ENCODE peak calls at places on chromosomes 7 and 10, in ten cellular contexts. J is A549; E is activated T-helper 1 cell treated with Interleukin-2 at 50 U/mL for 16 hours; O is CD8-positive, alpha-beta T cell; Z is substantia nigra; B is fibroblast of the conjunctiva; Y is epithelial cell of proximal tubule; N is NCI-H2081; I is OCI-LY7; T is SW480. D is an unnamed sample.

GRCh38 chr7:156634117-156634516 is 6.5 kb upstream of the RNF32 start:
- DNase-seq in J (no peak), E (no peak), O (no peak), Z (no peak), B (no peak), Y (no peak), N (no peak), I (no peak), T (no peak), D (no peak)

GRCh38 chr7:47266131-47266706 is 315.7 kb downstream of the TNS3 start:
- DNase-seq in J (peak; percentile 66), E (no peak), O (no peak), Z (peak; percentile 15), B (peak; percentile 68), Y (peak; percentile 43), N (peak; percentile 69), I (peak; percentile 67), T (peak; percentile 86), D (peak; percentile 52)

GRCh38 chr10:59908808-59909143 is 2.4 kb upstream of the CCDC6 start:
- DNase-seq in J (no peak), E (no peak), O (no peak), Z (no peak), B (no peak), Y (no peak), N (no peak), I (no peak), T (no peak), D (no peak)

GRCh38 chr10:27369832-27370231 is 129.2 kb upstream of the ACBD5 start:
- DNase-seq in J (peak; percentile 12), E (no peak), O (no peak), Z (no peak), B (no peak), Y (no peak), N (no peak), I (peak; percentile 27), T (peak; percentile 5), D (no peak)

GRCh38 chr10:49419005-49419404 is 23.1 kb upstream of the DRGX start:
- DNase-seq in J (no peak), E (no peak), O (no peak), Z (no peak), B (no peak), Y (no peak), N (no peak), I (no peak), T (no peak), D (no peak)

GRCh38 chr10:59181668-59182067 is 5.2 kb downstream of the PHYHIPL start:
- DNase-seq in J (peak; percentile 83), E (no peak), O (no peak), Z (peak; percentile 38), B (peak; percentile 51), Y (peak; percentile 59), N (peak; percentile 56), I (peak; percentile 24), T (peak; percentile 80), D (peak; percentile 43)

GRCh38 chr10:22702348-22702747 is 12.0 kb downstream of the PIP4K2A start:
- DNase-seq in J (no peak), E (no peak), O (no peak), Z (no peak), B (no peak), Y (no peak), N (no peak), I (no peak), T (no peak), D (no peak)

GRCh38 chr7:125572414-125572813 is 642.8 kb upstream of the POT1 start:
- DNase-seq in J (no peak), E (no peak), O (no peak), Z (no peak), B (no peak), Y (no peak), N (no peak), I (no peak), T (no peak), D (no peak)

GRCh38 chr7:92648082-92648481 is 57.9 kb upstream of the FAM133B start:
- DNase-seq in J (no peak), E (no peak), O (no peak), Z (no peak), B (no peak), Y (no peak), N (no peak), I (no peak), T (no peak), D (no peak)

GRCh38 chr10:13788320-13788600 is 201.5 kb downstream of the PRPF18 start:
- DNase-seq in J (no peak), E (no peak), O (no peak), Z (no peak), B (no peak), Y (no peak), N (no peak), I (no peak), T (no peak), D (no peak)

GRCh38 chr7:22487978-22488642 is 11.9 kb downstream of the STEAP1B start:
- DNase-seq in J (no peak), E (no peak), O (no peak), Z (no peak), B (no peak), Y (no peak), N (no peak), I (no peak), T (no peak), D (no peak)

GRCh38 chr7:149642579-149642978 is 130.8 kb downstream of the ZNF467 start:
- DNase-seq in J (no peak), E (no peak), O (no peak), Z (no peak), B (no peak), Y (no peak), N (no peak), I (no peak), T (no peak), D (no peak)

GRCh38 chr10:60353519-60354258 is 36.0 kb downstream of the ANK3 start:
- DNase-seq in J (no peak), E (no peak), O (no peak), Z (peak; percentile 79), B (peak; percentile 43), Y (peak; percentile 43), N (peak; percentile 7), I (no peak), T (no peak), D (no peak)

GRCh38 chr10:4068255-4069028 is 283.4 kb upstream of the KLF6 start:
- DNase-seq in J (no peak), E (no peak), O (no peak), Z (no peak), B (no peak), Y (no peak), N (no peak), I (no peak), T (no peak), D (no peak)

GRCh38 chr10:10133271-10133670 is 884.4 kb upstream of the CELF2 start:
- DNase-seq in J (no peak), E (no peak), O (no peak), Z (no peak), B (no peak), Y (no peak), N (no peak), I (no peak), T (no peak), D (no peak)

GRCh38 chr10:68553138-68553537 is 7.0 kb upstream of the TET1 start:
- DNase-seq in J (no peak), E (no peak), O (no peak), Z (no peak), B (no peak), Y (no peak), N (no peak), I (no peak), T (no peak), D (no peak)

GRCh38 chr10:121640276-121640675 is 42.0 kb upstream of the FGFR2 start:
- DNase-seq in J (no peak), E (no peak), O (no peak), Z (no peak), B (no peak), Y (no peak), N (no peak), I (no peak), T (no peak), D (no peak)

GRCh38 chr7:98221611-98222532 is 10.6 kb downstream of the BHLHA15 start:
- DNase-seq in J (no peak), E (no peak), O (no peak), Z (no peak), B (no peak), Y (no peak), N (no peak), I (no peak), T (no peak), D (no peak)

GRCh38 chr10:14513061-14513460 is 182.3 kb upstream of the FRMD4A start:
- DNase-seq in J (no peak), E (no peak), O (no peak), Z (no peak), B (no peak), Y (no peak), N (no peak), I (no peak), T (no peak), D (no peak)

GRCh38 chr7:28581351-28581750 is 169.0 kb downstream of the CREB5 start:
- DNase-seq in J (no peak), E (no peak), O (no peak), Z (no peak), B (no peak), Y (no peak), N (no peak), I (no peak), T (no peak), D (no peak)

GRCh38 chr10:28841625-28842024 is 164.3 kb downstream of the BAMBI start:
- DNase-seq in J (peak; percentile 13), E (no peak), O (no peak), Z (no peak), B (no peak), Y (no peak), N (no peak), I (no peak), T (no peak), D (no peak)

GRCh38 chr10:49037187-49037586 is 78.1 kb downstream of the VSTM4 start:
- DNase-seq in J (no peak), E (no peak), O (no peak), Z (no peak), B (no peak), Y (peak; percentile 75), N (no peak), I (no peak), T (peak; percentile 39), D (no peak)

GRCh38 chr10:80468002-80468401 is 13.9 kb downstream of the TSPAN14 start:
- DNase-seq in J (no peak), E (peak; percentile 55), O (peak; percentile 86), Z (peak; percentile 79), B (no peak), Y (no peak), N (no peak), I (peak; percentile 80), T (no peak), D (no peak)

GRCh38 chr10:125846894-125847293 is 23.5 kb downstream of the BCCIP start:
- DNase-seq in J (no peak), E (no peak), O (no peak), Z (no peak), B (no peak), Y (no peak), N (no peak), I (no peak), T (no peak), D (no peak)

GRCh38 chr7:67725437-67725836 is 728.8 kb downstream of the TYW1 start:
- DNase-seq in J (no peak), E (no peak), O (no peak), Z (no peak), B (no peak), Y (no peak), N (no peak), I (no peak), T (no peak), D (no peak)

GRCh38 chr10:73814896-73815718 is 3.7 kb upstream of the NDST2 start:
- DNase-seq in J (peak; percentile 62), E (no peak), O (no peak), Z (no peak), B (no peak), Y (no peak), N (no peak), I (peak; percentile 26), T (peak; percentile 4), D (no peak)

GRCh38 chr7:28729685-28730084 is 228.4 kb downstream of the TRIL start:
- DNase-seq in J (peak; percentile 7), E (no peak), O (no peak), Z (no peak), B (no peak), Y (no peak), N (peak; percentile 8), I (no peak), T (peak; percentile 10), D (no peak)

GRCh38 chr10:104777086-104777799 is 136.2 kb downstream of the SORCS3 start:
- DNase-seq in J (no peak), E (no peak), O (no peak), Z (peak; percentile 9), B (no peak), Y (no peak), N (no peak), I (no peak), T (no peak), D (no peak)